ENCODE peak calls at places on chromosomes 5 and 9, in nine cellular contexts. R, A, Z, H, L, J, U, S and Q are unnamed samples.

GRCh38 chr5:5432020-5432707 is 9.7 kb downstream of the ICE1 start:
- DNase-seq in R (peak), H (no peak), L (no peak), S (no peak), Z (no peak), J (no peak), U (no peak), A (peak), Q (peak)

GRCh38 chr9:76629205-76629990 is 134.8 kb upstream of the PCA3 start:
- DNase-seq in R (peak), S (no peak), J (no peak), H (no peak), A (no peak), L (no peak), Z (no peak), U (no peak), Q (no peak)

GRCh38 chr9:130825051-130825651 is 9.9 kb upstream of the ABL1 start:
- DNase-seq in A (peak), U (no peak), L (no peak), J (no peak), H (no peak), Z (no peak), R (peak), S (no peak), Q (peak)

GRCh38 chr5:100838048-100838473 is 65.0 kb downstream of the ST8SIA4 start:
- DNase-seq in J (no peak), R (peak), S (no peak), H (no peak), U (no peak), A (peak), Z (no peak), L (no peak), Q (peak)

GRCh38 chr9:109331353-109331752 is 10.5 kb upstream of the EPB41L4B start:
- DNase-seq in R (peak), U (no peak), L (no peak), J (peak), H (no peak), Z (no peak), S (peak), A (no peak), Q (peak)

GRCh38 chr9:133901184-133901835 is 90.8 kb downstream of the VAV2 start:
- DNase-seq in Z (no peak), A (no peak), S (no peak), U (no peak), L (no peak), H (no peak), J (no peak), R (no peak), Q (no peak)

GRCh38 chr5:133365326-133365725 is 247.0 kb downstream of the FSTL4 start:
- DNase-seq in L (no peak), Z (no peak), U (no peak), R (no peak), S (no peak), J (no peak), A (no peak), H (no peak), Q (no peak)

GRCh38 chr5:148556835-148557234 is 97.5 kb downstream of the HTR4 start:
- DNase-seq in Z (no peak), U (no peak), S (peak), J (no peak), H (no peak), L (no peak), A (no peak), R (no peak), Q (no peak)

GRCh38 chr9:135919318-135919717 is 12.0 kb upstream of the CAMSAP1 start:
- DNase-seq in L (no peak), H (no peak), U (no peak), Z (no peak), J (peak), S (no peak), A (no peak), R (no peak), Q (no peak)

GRCh38 chr5:54872810-54873209 is 112.6 kb downstream of the ESM1 start:
- DNase-seq in A (no peak), U (no peak), L (no peak), R (no peak), H (no peak), J (no peak), Z (no peak), S (no peak), Q (no peak)

GRCh38 chr9:113417370-113417769 is 6.8 kb downstream of the C9orf43 start:
- DNase-seq in A (no peak), R (no peak), S (no peak), Z (no peak), U (no peak), J (no peak), L (no peak), H (no peak), Q (no peak)

GRCh38 chr9:79567671-79568098 is 4.1 kb upstream of the TLE4 start:
- DNase-seq in L (no peak), S (no peak), H (no peak), Z (no peak), A (no peak), U (no peak), R (no peak), J (no peak), Q (no peak)

GRCh38 chr5:124742983-124743533 is 3.4 kb downstream of the ZNF608 start:
- DNase-seq in Z (peak), U (no peak), S (peak), H (no peak), R (peak), A (peak), J (no peak), L (peak), Q (peak)

GRCh38 chr9:111197251-111197650 is 132.8 kb downstream of the OR2K2 start:
- DNase-seq in H (no peak), Z (no peak), J (no peak), S (no peak), A (no peak), R (no peak), L (no peak), U (no peak), Q (no peak)

GRCh38 chr5:2003206-2003605 is 120.5 kb upstream of the IRX4 start:
- DNase-seq in H (no peak), R (no peak), S (no peak), J (no peak), Z (no peak), A (no peak), U (no peak), L (no peak), Q (no peak)

GRCh38 chr5:179166886-179167841 is 107.0 kb downstream of the ZNF354C start:
- DNase-seq in A (peak), S (peak), H (no peak), L (peak), Z (peak), J (peak), U (no peak), R (peak), Q (peak)

GRCh38 chr9:125343518-125344284 is 82.1 kb downstream of the GAPVD1 start:
- DNase-seq in J (no peak), Z (peak), L (no peak), H (no peak), U (no peak), R (peak), A (peak), S (no peak), Q (peak)

DNA sequence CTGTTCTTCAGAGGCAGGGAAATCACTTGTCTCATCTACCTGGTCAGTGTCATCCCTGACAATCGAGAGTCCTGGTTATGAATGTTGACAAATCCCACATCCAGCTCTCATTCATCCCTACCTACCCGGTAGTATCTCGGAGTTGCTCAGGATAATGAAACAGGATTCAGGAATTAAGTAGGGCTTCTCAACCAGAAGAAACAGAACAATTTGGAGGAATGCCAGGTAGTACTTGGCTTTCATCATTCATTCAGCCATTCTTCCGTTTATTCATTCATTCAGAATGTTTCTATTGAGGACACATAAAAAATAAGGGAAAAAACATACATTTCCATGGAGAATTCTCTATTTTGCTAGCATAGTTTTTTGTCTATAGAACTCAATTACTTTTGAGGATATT is 195.0 kb downstream of the ARHGEF28 start:
- DNase-seq in J (no peak), H (no peak), U (no peak), S (no peak), Z (no peak), A (no peak), R (peak), L (no peak), Q (no peak)
- H3K4me3 ChIP-seq in J (no peak), H (no peak), U (no peak), S (no peak), Z (no peak), A (no peak), R (no peak), L (no peak), Q (no peak)

DNA sequence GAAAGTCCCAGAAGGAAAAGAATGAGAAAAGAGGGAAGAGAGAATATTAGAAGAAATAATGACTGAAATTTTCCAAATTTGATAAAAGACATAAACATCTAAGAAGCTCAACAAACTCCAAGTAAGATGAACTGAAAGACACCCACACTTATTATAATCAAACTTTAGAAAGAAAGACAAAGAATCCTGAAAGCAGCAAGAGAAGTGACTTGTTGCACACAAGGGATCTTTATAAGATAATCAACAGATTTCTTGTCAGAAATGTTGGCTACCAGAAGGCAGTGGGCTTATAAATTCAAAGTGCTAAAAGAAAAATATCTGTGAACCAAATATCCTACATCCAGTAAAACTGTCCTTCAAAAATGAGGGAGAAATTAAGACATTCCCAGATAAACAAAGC is 49.0 kb upstream of the FNIP1 start:
- DNase-seq in R (no peak), Z (no peak), U (no peak), H (no peak), L (no peak), S (no peak), A (no peak), J (no peak), Q (no peak)
- TF ChIP-seq CTCF in R (no peak), Z (no peak), U (no peak), H (no peak), L (no peak), S (no peak), A (no peak), J (no peak), Q (no peak)

GRCh38 chr5:116571568-116572321 is 2.9 kb downstream of the SEMA6A start:
- DNase-seq in L (no peak), R (no peak), A (no peak), J (no peak), Z (no peak), U (no peak), S (no peak), H (no peak), Q (no peak)
- H3K4me3 ChIP-seq in L (peak), R (no peak), A (no peak), J (peak), Z (no peak), U (peak), S (no peak), H (peak), Q (no peak)

DNA sequence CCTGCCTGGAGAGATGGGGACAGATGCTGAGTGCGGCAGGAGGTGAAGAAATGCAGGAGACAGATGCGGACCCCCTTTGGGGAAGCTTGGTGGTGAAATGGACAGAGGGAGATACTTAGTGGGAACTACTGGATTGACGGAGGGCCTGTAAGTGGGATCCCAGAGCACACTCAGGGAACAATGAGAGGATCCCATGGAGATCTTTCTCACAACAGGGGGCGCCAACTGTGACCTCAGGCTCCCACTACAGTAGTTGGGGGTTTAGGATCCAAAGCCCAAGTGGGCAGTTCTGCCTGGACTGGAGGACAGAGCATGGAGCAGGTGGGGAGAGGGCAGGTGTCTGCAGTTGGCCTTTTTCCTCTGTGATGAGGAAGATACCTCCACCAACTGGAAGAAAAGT is 3.4 kb downstream of the DPM2 start:
- DNase-seq in R (no peak), H (no peak), J (no peak), S (no peak), L (no peak), A (no peak), U (no peak), Z (no peak), Q (no peak)
- TF ChIP-seq CTCF in R (no peak), H (no peak), J (no peak), S (no peak), L (no peak), A (no peak), U (no peak), Z (no peak), Q (no peak)

GRCh38 chr5:93577807-93578178 is 3.2 kb downstream of the NR2F1-AS1 start:
- DNase-seq in Z (no peak), L (no peak), R (no peak), A (no peak), H (no peak), J (no peak), S (no peak), U (no peak), Q (no peak)

GRCh38 chr5:93579561-93580386 is 1.2 kb downstream of the NR2F1-AS1 start:
- DNase-seq in R (peak), J (no peak), S (no peak), U (no peak), A (no peak), L (peak), Z (no peak), H (no peak), Q (peak)

GRCh38 chr5:93576994-93577575 is 3.9 kb downstream of the NR2F1-AS1 start:
- DNase-seq in S (no peak), J (no peak), A (no peak), Z (no peak), H (no peak), U (no peak), R (no peak), L (no peak), Q (no peak)

GRCh38 chr5:93578813-93579560 is 2.0 kb downstream of the NR2F1-AS1 start:
- DNase-seq in S (peak), J (no peak), Z (no peak), H (no peak), U (no peak), A (no peak), R (peak), L (peak), Q (peak)

DNA sequence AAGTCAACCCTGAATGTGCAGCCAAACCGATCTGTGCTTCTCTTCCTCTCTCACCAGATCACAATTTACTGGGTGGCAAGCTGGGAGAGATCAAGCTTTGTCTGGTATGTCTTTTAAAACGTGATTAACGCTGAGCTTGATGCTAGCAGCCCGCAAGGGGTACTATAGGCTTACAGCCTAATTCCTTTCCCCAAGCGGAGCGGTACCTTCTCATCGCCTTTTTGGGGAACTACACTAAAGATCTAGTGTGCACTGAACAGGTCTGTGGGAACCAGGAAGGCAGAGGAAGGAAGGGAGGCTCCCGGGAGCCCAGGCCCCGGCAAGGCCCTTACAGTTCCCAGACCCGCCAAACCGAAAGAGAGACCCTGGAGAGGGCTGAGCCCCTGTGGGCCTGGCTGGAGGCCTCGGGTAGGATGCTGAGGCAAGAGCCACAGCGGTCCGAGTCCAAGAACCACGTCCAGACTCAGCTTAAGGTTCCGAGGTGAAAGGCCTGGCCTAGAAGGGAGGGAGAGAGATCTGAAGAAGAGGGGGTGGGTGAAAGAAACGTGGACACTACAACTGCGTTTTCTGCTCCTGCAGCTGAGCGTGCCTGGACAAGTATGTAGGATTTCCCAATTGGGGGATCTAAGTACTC is 2.7 kb downstream of the NR2F1-AS1 start:
- DNase-seq in A (no peak), R (peak), Z (no peak), U (no peak), L (no peak), J (no peak), S (no peak), H (no peak), Q (peak)
- H3K4me3 ChIP-seq in A (peak), R (peak), Z (peak), U (no peak), L (peak), J (peak), S (no peak), H (peak), Q (peak)

GRCh38 chr9:104025945-104026344 is 68.2 kb upstream of the SMC2 start:
- DNase-seq in Z (no peak), J (no peak), R (no peak), A (no peak), S (no peak), H (no peak), U (no peak), L (no peak), Q (peak)
- TF ChIP-seq CTCF in Z (no peak), J (no peak), R (peak), A (no peak), S (no peak), H (peak), U (no peak), L (no peak), Q (no peak)

GRCh38 chr5:173140769-173141168 is 3.6 kb upstream of the BNIP1 start:
- DNase-seq in U (no peak), L (no peak), J (no peak), H (no peak), Z (no peak), R (no peak), S (no peak), A (no peak), Q (no peak)

GRCh38 chr5:173139631-173140030 is 4.7 kb upstream of the BNIP1 start:
- DNase-seq in U (no peak), A (no peak), J (no peak), R (no peak), Z (no peak), L (no peak), S (no peak), H (no peak), Q (no peak)

GRCh38 chr5:173144200-173145176 is at the start of gene BNIP1:
- DNase-seq in U (peak), H (peak), S (peak), Z (peak), R (peak), L (peak), A (peak), J (peak), Q (peak)

GRCh38 chr5:173148354-173148753 is 4.0 kb downstream of the BNIP1 start:
- DNase-seq in A (no peak), L (no peak), H (no peak), S (no peak), U (no peak), J (no peak), Z (no peak), R (no peak), Q (no peak)

DNA sequence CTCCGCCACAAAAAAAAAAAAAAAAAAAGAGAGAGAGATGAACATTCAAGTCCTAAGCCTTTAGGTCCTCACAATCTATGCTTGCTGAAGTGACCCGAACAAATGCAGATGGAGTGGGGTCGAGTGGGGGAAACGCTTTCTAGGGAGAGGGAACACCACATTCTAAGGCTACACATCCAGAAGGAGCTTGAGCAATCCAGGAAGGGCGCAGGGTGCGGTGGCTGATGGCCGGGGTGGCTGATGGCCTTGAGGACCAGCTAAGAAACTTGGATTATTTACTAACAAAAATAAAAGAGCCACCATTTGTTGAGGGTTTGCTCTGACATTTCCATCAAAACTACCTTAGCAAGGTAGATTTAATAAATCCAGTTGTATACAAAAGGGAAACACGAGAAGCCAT is 764 bp upstream of the BNIP1 start:
- DNase-seq in A (no peak), L (no peak), Z (no peak), J (no peak), U (no peak), R (no peak), H (no peak), S (no peak), Q (no peak)
- H3K4me3 ChIP-seq in A (no peak), L (no peak), Z (no peak), J (no peak), U (no peak), R (no peak), H (no peak), S (no peak), Q (no peak)

DNA sequence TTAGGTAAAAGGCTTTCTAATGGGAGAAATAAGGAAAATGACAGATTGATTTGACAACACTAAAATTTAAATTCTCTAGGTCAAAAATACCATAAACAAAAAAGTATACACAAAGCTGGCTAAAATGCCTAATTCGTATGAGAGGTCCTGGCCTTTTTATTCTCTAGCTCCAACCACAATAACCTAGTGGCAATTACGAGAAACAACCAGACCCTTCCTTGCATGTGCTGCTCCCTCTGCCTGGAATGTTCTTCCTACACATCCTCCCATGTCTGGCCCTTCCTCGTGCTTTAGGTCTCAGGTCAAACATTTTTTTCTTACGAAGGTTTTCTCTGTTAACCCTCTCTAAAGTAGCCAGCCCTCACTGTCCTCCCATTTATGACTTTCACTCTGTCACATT is 176.4 kb upstream of the PLPPR1 start:
- DNase-seq in R (no peak), A (no peak), S (no peak), Z (no peak), U (no peak), J (no peak), L (no peak), H (no peak), Q (no peak)
- TF ChIP-seq CTCF in R (no peak), A (no peak), S (no peak), Z (no peak), U (no peak), J (no peak), L (no peak), H (no peak), Q (no peak)

GRCh38 chr5:83306572-83307241 is 164.8 kb upstream of the VCAN start:
- DNase-seq in L (peak), S (no peak), U (peak), A (peak), H (peak), R (peak), J (no peak), Z (peak), Q (peak)
- H3K4me3 ChIP-seq in L (no peak), S (no peak), U (peak), A (no peak), H (no peak), R (no peak), J (no peak), Z (no peak), Q (no peak)

GRCh38 chr5:122369416-122369815 is 57.4 kb downstream of the SNCAIP start:
- DNase-seq in U (no peak), A (no peak), R (no peak), S (no peak), J (no peak), H (no peak), L (no peak), Z (no peak), Q (no peak)

GRCh38 chr5:122366501-122366900 is 54.5 kb downstream of the SNCAIP start:
- DNase-seq in U (no peak), R (peak), A (peak), J (no peak), Z (no peak), H (no peak), L (no peak), S (no peak), Q (no peak)

GRCh38 chr5:122371511-122372151 is 59.6 kb downstream of the SNCAIP start:
- DNase-seq in A (no peak), L (no peak), Z (no peak), H (no peak), U (no peak), J (no peak), S (no peak), R (no peak), Q (no peak)

GRCh38 chr5:122367445-122367844 is 55.4 kb downstream of the SNCAIP start:
- DNase-seq in U (no peak), Z (no peak), R (no peak), H (no peak), A (no peak), J (no peak), L (no peak), S (no peak), Q (no peak)

GRCh38 chr5:122368845-122369244 is 56.8 kb downstream of the SNCAIP start:
- DNase-seq in S (no peak), J (no peak), L (no peak), H (no peak), U (no peak), Z (no peak), A (no peak), R (no peak), Q (no peak)
- TF ChIP-seq CTCF in S (no peak), J (no peak), L (no peak), H (no peak), U (no peak), Z (no peak), A (no peak), R (no peak), Q (no peak)